ENCODE peak calls at places on chromosome 14, in four cellular contexts. One of them, this sample, is unnamed.

GRCh38 chr14:93332032-93332852 is 594 bp downstream of the BTBD7 start:
- DNase-seq in neuronal stem cell: peak
- DNase-seq in mesendoderm: peak
- DNase-seq in IMR-90: peak
- DNase-seq in this sample: peak

GRCh38 chr14:38867561-38868150 is 235.4 kb downstream of the SEC23A start:
- DNase-seq in neuronal stem cell: peak
- DNase-seq in mesendoderm: peak
- DNase-seq in IMR-90: peak
- DNase-seq in this sample: peak

GRCh38 chr14:56309198-56309597 is 191.0 kb downstream of the PELI2 start:
- DNase-seq in IMR-90: no peak
- DNase-seq in mesendoderm: no peak
- DNase-seq in neuronal stem cell: peak
- DNase-seq in this sample: no peak

GRCh38 chr14:99724196-99724891 is 40.2 kb downstream of the CYP46A1 start:
- DNase-seq in neuronal stem cell: no peak
- DNase-seq in IMR-90: peak
- DNase-seq in mesendoderm: no peak
- DNase-seq in this sample: no peak

GRCh38 chr14:62443796-62444195 is 601.5 kb downstream of the KCNH5 start:
- DNase-seq in IMR-90: peak
- DNase-seq in mesendoderm: peak
- DNase-seq in neuronal stem cell: no peak
- DNase-seq in this sample: peak

GRCh38 chr14:85531141-85531593 is 1.2 kb downstream of the FLRT2 start:
- DNase-seq in mesendoderm: peak
- DNase-seq in IMR-90: peak
- DNase-seq in neuronal stem cell: peak
- DNase-seq in this sample: peak

GRCh38 chr14:39266871-39267591 is 33.3 kb downstream of the MIA2 start:
- DNase-seq in neuronal stem cell: peak
- DNase-seq in IMR-90: peak
- DNase-seq in mesendoderm: peak
- DNase-seq in this sample: peak

GRCh38 chr14:60643443-60644402 is 5.6 kb downstream of the SIX1 start:
- DNase-seq in neuronal stem cell: peak
- DNase-seq in IMR-90: peak
- DNase-seq in mesendoderm: peak
- DNase-seq in this sample: no peak

GRCh38 chr14:74596747-74597456 is 15.1 kb downstream of the LTBP2 start:
- DNase-seq in mesendoderm: no peak
- DNase-seq in neuronal stem cell: no peak
- DNase-seq in IMR-90: peak
- DNase-seq in this sample: peak

GRCh38 chr14:92584856-92585255 is 71.3 kb downstream of the RIN3 start:
- DNase-seq in mesendoderm: no peak
- DNase-seq in IMR-90: no peak
- DNase-seq in neuronal stem cell: no peak
- DNase-seq in this sample: peak

GRCh38 chr14:51844482-51844881 is 15.9 kb upstream of the GNG2 start:
- DNase-seq in IMR-90: no peak
- DNase-seq in neuronal stem cell: no peak
- DNase-seq in mesendoderm: no peak
- DNase-seq in this sample: no peak
- H2BK15ac ChIP-seq in IMR-90: no peak
- H2BK15ac ChIP-seq in neuronal stem cell: no peak
- H2BK15ac ChIP-seq in mesendoderm: no peak
- H2BK15ac ChIP-seq in this sample: no peak

GRCh38 chr14:105099778-105100177 is 34.5 kb upstream of the GPR132 start:
- DNase-seq in mesendoderm: no peak
- DNase-seq in IMR-90: no peak
- DNase-seq in neuronal stem cell: no peak
- DNase-seq in this sample: no peak
- H3K4ac ChIP-seq in mesendoderm: no peak
- H3K4ac ChIP-seq in IMR-90: no peak
- H3K4ac ChIP-seq in neuronal stem cell: no peak
- H3K4ac ChIP-seq in this sample: no peak

GRCh38 chr14:67619446-67620216 is at the start of gene ARG2:
- DNase-seq in neuronal stem cell: peak
- DNase-seq in IMR-90: peak
- DNase-seq in mesendoderm: peak
- DNase-seq in this sample: peak
- H2BK15ac ChIP-seq in neuronal stem cell: no peak
- H2BK15ac ChIP-seq in IMR-90: peak
- H2BK15ac ChIP-seq in mesendoderm: no peak
- H2BK15ac ChIP-seq in this sample: no peak

DNA sequence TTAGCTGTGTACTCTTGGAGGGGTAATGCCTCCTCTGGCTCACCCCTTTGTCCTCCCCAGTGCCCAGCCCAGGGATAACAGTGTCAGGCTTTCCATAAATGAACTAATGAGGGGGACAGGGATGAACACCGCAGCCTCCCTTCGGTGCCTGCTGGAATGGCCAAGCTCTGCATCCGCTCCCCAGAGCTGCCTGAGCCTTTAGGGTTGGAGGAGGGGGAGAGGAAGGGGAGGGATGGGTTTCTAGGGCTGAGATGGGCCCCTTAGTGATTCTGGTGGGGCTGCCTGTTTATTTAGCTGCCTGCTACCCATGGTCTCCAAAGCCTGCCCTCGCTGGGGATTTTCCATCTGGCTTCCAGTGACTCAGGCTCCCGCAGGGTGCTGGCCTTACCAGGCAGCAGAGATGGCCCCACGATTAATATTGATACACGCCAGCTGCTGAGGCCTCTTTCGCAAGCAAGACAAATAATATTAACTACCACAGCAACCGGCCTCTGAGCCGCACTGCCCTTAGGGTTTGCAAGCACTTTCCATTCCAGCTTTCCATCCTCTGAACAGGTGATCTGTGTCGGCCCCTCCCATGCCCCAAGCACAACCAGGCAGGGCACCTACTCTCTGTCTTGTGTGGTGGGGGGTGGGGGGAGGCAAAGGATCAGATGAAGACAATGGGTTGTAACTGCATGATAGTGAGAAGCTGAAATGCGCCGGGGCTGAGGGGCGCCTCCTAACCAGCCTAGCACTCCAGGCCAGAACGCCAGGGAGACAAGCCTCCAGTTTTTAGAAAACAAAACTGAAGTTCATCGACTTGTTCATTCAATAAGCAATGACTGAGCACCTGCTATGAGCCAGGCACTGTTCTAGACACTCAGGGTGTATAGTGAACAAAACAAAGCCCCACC is 56.7 kb downstream of the C14orf132 start:
- DNase-seq in neuronal stem cell: no peak
- DNase-seq in IMR-90: peak
- DNase-seq in mesendoderm: no peak
- DNase-seq in this sample: peak
- H3K4ac ChIP-seq in neuronal stem cell: no peak
- H3K4ac ChIP-seq in IMR-90: peak
- H3K4ac ChIP-seq in mesendoderm: no peak
- H3K4ac ChIP-seq in this sample: peak

GRCh38 chr14:23631702-23632460 is 4.3 kb upstream of the DHRS2 start:
- DNase-seq in neuronal stem cell: peak
- DNase-seq in mesendoderm: peak
- DNase-seq in IMR-90: peak
- DNase-seq in this sample: peak
- H2BK15ac ChIP-seq in neuronal stem cell: no peak
- H2BK15ac ChIP-seq in mesendoderm: no peak
- H2BK15ac ChIP-seq in IMR-90: no peak
- H2BK15ac ChIP-seq in this sample: no peak

DNA sequence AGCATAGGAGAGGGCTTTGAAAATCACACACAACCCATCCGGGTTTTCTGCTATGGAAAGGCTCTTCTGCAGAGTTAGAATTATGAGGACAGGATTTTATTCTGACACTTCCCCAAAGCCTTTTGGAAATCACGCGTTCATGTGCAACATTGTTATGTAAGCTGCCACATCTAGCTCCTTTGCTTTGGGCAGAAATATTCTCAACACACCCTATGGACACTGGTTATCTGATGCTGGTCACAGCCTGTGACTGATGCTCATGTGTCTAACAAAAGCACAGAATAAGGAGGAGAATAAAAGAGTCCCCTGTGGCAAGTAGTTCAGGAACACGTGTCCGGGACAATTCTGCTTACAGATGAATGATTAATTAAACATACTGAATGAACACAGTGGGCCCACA is 22.1 kb downstream of the FOXN3 start:
- DNase-seq in neuronal stem cell: no peak
- DNase-seq in mesendoderm: no peak
- DNase-seq in IMR-90: no peak
- DNase-seq in this sample: no peak
- H3K4ac ChIP-seq in neuronal stem cell: no peak
- H3K4ac ChIP-seq in mesendoderm: no peak
- H3K4ac ChIP-seq in IMR-90: no peak
- H3K4ac ChIP-seq in this sample: no peak

DNA sequence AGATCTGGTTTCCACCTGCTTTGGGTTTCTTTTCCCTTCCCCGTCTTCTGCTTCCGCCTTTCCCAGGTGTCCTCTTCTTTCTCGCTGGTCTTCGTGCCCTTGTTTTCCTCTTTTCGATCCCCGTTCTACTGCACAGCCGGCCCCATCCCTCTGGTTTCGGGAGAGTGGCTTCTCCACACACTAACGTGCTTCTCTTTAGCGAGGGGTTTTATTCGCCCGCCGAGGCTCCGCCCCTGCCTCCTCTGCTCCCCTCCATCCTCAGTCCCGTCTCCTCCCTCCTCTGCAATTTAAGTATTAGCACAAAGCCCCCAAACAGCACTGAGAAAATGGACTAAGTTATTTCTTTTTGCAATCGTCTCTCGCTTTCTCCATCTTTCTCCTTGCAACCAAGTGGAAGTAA is at the start of gene SLC7A8:
- DNase-seq in IMR-90: no peak
- DNase-seq in mesendoderm: peak
- DNase-seq in neuronal stem cell: no peak
- DNase-seq in this sample: no peak
- H2BK15ac ChIP-seq in IMR-90: no peak
- H2BK15ac ChIP-seq in mesendoderm: no peak
- H2BK15ac ChIP-seq in neuronal stem cell: no peak
- H2BK15ac ChIP-seq in this sample: peak

DNA sequence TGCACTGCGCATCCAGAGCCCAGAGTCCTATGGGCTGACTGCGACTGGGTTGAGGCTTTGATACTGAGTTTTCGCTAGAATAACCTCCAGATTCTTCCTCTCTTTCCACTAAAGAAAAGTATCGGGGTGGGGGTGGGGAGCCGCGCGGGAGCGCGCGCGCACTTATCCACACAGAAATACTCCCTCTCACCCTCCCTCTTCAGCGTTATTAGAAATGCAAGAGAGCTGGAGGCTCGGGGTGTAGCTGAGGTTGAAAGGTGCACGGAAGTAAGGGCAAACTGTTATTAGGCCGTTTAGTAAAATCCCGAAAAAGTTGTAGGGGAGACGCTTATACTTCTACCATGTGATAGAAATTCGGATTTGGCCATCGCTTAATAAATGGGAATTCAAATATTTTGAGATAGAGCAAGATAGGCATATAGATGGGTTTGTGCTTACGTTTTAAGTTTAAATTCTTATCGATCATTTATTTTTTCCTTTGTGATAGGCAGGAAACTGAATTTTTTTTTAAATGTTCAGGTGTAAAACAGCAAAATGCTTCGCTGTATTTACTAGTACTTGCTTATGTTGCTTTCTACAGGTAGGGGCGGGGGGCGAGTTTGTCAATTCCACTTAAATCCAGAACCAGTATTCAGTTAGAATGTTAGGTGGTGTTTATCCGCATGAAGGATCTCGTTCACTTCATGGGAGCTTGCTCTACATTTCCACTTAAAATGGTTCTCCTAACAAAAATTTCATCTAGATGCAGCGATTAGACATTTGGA is 1.1 kb downstream of the ARHGAP5 start:
- DNase-seq in mesendoderm: no peak
- DNase-seq in neuronal stem cell: no peak
- DNase-seq in IMR-90: peak
- DNase-seq in this sample: peak
- H3K4ac ChIP-seq in mesendoderm: peak
- H3K4ac ChIP-seq in neuronal stem cell: no peak
- H3K4ac ChIP-seq in IMR-90: peak
- H3K4ac ChIP-seq in this sample: no peak